ENCODE peak calls at places on chromosomes 5 and 9, in four cellular contexts. I is WTC11, Q is lower lobe of right lung, V is kidney epithelial cell. K is an unnamed sample.

GRCh38 chr9:133762488-133763271 is 24.5 kb upstream of the SARDH start:
- DNase-seq in I (no peak), V (no peak), Q (peak; percentile 35), K (no peak)

GRCh38 chr9:114513050-114513951 is 8.0 kb upstream of the WHRN start:
- DNase-seq in V (no peak), Q (no peak), I (no peak), K (no peak)

GRCh38 chr9:37149646-37150308 is 29.4 kb downstream of the ZCCHC7 start:
- DNase-seq in I (no peak), V (no peak), Q (no peak), K (no peak)

GRCh38 chr5:151703227-151703626 is 16.5 kb upstream of the SPARC start:
- DNase-seq in I (no peak), V (no peak), Q (no peak), K (no peak)

GRCh38 chr5:179699640-179700298 is 1.0 kb downstream of the CANX start:
- DNase-seq in V (no peak), Q (no peak), I (no peak), K (no peak)

GRCh38 chr9:89922099-89922498 is 317.3 kb downstream of the GADD45G start:
- DNase-seq in V (no peak), Q (no peak), I (no peak), K (peak; percentile 36)

GRCh38 chr9:136844766-136845464 is 2.6 kb downstream of the AJM1 start:
- DNase-seq in I (no peak), Q (no peak), V (no peak), K (no peak)

GRCh38 chr5:67268233-67269011 is 71.8 kb upstream of the CD180 start:
- DNase-seq in Q (no peak), V (peak; percentile 74), I (no peak), K (peak; percentile 17)

GRCh38 chr9:136551401-136552116 is 5.7 kb upstream of the NOTCH1 start:
- DNase-seq in V (no peak), I (peak; percentile 76), Q (no peak), K (no peak)

GRCh38 chr9:35664531-35665470 is at the start of gene ARHGEF39:
- DNase-seq in V (no peak), Q (peak; percentile 87), I (peak; percentile 91), K (peak; percentile 91)

GRCh38 chr5:152146566-152146965 is 221.9 kb upstream of the GLRA1 start:
- DNase-seq in V (no peak), Q (no peak), I (no peak), K (no peak)

GRCh38 chr9:2281803-2282185 is 266.6 kb downstream of the SMARCA2 start:
- DNase-seq in Q (no peak), I (no peak), V (no peak), K (no peak)

GRCh38 chr9:132020272-132020671 is 59.4 kb downstream of the MED27 start:
- DNase-seq in V (no peak), Q (no peak), I (no peak), K (no peak)

GRCh38 chr9:79945495-79945894 is 373.7 kb downstream of the TLE4 start:
- DNase-seq in V (no peak), I (no peak), Q (no peak), K (no peak)

GRCh38 chr5:78544531-78545200 is 103.9 kb downstream of the LHFPL2 start:
- DNase-seq in Q (no peak), I (no peak), V (no peak), K (no peak)

GRCh38 chr5:124261133-124261532 is 485.3 kb downstream of the ZNF608 start:
- DNase-seq in I (no peak), Q (no peak), V (no peak), K (no peak)

GRCh38 chr9:6086006-6086655 is 70.7 kb upstream of the RANBP6 start:
- DNase-seq in Q (no peak), V (no peak), I (no peak), K (no peak)

GRCh38 chr9:116789097-116789496 is 102.0 kb downstream of the TRIM32 start:
- DNase-seq in V (no peak), Q (no peak), I (no peak), K (no peak)

GRCh38 chr5:14148890-14149671 is 5.9 kb downstream of the TRIO start:
- DNase-seq in V (no peak), Q (no peak), I (no peak), K (no peak)

GRCh38 chr5:97618721-97619120 is 435.7 kb upstream of the RIOK2 start:
- DNase-seq in V (no peak), Q (no peak), I (no peak), K (no peak)

GRCh38 chr5:115243412-115243811 is 19.3 kb downstream of the PGGT1B start:
- DNase-seq in V (no peak), Q (no peak), I (no peak), K (no peak)

GRCh38 chr9:104028827-104029226 is 65.3 kb upstream of the SMC2 start:
- DNase-seq in V (no peak), I (no peak), Q (no peak), K (no peak)

GRCh38 chr5:11650936-11651335 is 253.3 kb downstream of the CTNND2 start:
- DNase-seq in Q (no peak), V (no peak), I (peak; percentile 22), K (no peak)

GRCh38 chr9:129176786-129177442 is 1.1 kb downstream of the IER5L start:
- DNase-seq in Q (peak; percentile 71), I (peak; percentile 41), V (no peak), K (peak; percentile 65)

GRCh38 chr9:125524522-125524921 is 182.5 kb downstream of the MAPKAP1 start:
- DNase-seq in I (peak; percentile 57), Q (no peak), V (no peak), K (no peak)

GRCh38 chr5:150815010-150815409 is 31.3 kb upstream of the IRGM start:
- DNase-seq in I (no peak), Q (no peak), V (no peak), K (no peak)

GRCh38 chr5:124932791-124933600 is 186.6 kb upstream of the ZNF608 start:
- DNase-seq in Q (no peak), V (no peak), I (no peak), K (no peak)

GRCh38 chr5:173498871-173499470 is 117.5 kb downstream of the BOD1 start:
- DNase-seq in V (no peak), I (no peak), Q (no peak), K (no peak)

GRCh38 chr9:137224850-137225694 is at the start of gene CYSRT1:
- DNase-seq in V (no peak), I (peak; percentile 57), Q (no peak), K (no peak)

GRCh38 chr5:172424111-172424490 is 30.2 kb downstream of the SH3PXD2B start:
- DNase-seq in Q (no peak), I (no peak), V (no peak), K (no peak)

GRCh38 chr9:106784076-106784475 is 78.9 kb upstream of the ZNF462 start:
- DNase-seq in V (no peak), Q (no peak), I (no peak), K (no peak)

GRCh38 chr5:11607944-11608343 is 296.3 kb downstream of the CTNND2 start:
- DNase-seq in Q (no peak), V (no peak), I (no peak), K (no peak)

GRCh38 chr5:178630475-178630930 is 3.7 kb upstream of the CLK4 start:
- DNase-seq in Q (no peak), I (no peak), V (no peak), K (no peak)

GRCh38 chr9:77449177-77450092 is 198.7 kb downstream of the GNA14 start:
- DNase-seq in Q (no peak), I (no peak), V (no peak), K (no peak)

GRCh38 chr5:132422720-132423442 is 53.4 kb downstream of the SLC22A5 start:
- DNase-seq in V (no peak), I (no peak), Q (peak; percentile 78), K (no peak)

GRCh38 chr9:127586537-127586936 is 25.5 kb upstream of the STXBP1 start:
- DNase-seq in V (no peak), I (peak; percentile 86), Q (peak; percentile 81), K (peak; percentile 80)

GRCh38 chr5:164562271-164562856 is 1056.9 kb downstream of the MAT2B start:
- DNase-seq in V (no peak), Q (no peak), I (no peak), K (no peak)

GRCh38 chr9:89395931-89396710 is 77.8 kb downstream of the SECISBP2 start:
- DNase-seq in V (no peak), Q (no peak), I (no peak), K (no peak)

GRCh38 chr5:128782446-128782845 is 182.8 kb upstream of the SLC27A6 start:
- DNase-seq in Q (no peak), V (peak; percentile 32), I (no peak), K (no peak)

GRCh38 chr5:128784726-128785125 is 180.6 kb upstream of the SLC27A6 start:
- DNase-seq in I (no peak), Q (no peak), V (no peak), K (no peak)
- TF ChIP-seq CTCF in I (no peak), Q (no peak), V (no peak), K (no peak)

DNA sequence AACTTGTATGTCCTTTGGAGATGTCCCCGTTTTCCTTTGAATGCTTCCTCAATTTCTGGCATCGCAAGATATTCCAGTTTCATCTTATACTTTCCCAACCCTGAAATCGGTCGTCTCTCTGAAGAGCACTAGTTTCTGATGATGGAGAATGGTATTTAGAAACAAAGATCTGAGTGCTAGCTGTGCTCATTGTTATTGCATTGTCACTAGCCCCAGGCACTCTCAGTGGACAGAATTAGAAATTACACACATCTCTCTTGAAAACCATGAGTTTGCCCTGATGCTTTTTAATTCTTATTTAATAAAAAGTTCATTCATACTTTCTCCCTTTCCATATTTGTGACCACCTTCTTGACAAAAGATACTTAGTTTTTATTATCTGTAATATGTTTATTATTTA is 67.7 kb downstream of the C9orf152 start:
- DNase-seq in Q (no peak), I (no peak), V (no peak), K (no peak)
- TF ChIP-seq CTCF in Q (no peak), I (no peak), V (no peak), K (no peak)

DNA sequence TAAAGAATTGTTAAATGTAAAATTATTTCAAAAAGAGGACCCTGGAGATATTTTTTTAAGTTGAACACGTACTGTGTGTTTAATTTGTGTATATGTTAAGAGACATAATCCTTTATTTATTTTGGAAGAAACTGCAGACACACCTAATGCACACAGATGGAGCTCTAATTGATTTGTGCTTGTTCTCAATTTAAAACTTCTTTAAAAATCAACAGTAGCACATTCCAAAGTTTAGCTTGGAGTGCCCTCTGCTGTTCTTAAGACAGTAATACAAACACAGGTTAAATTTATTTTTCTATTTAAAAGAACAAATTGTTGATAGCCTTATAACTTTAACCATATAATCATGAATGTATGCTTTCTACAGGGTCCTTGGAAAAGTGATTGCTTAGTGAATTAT is 277.6 kb upstream of the ADAMTS16 start:
- DNase-seq in Q (no peak), I (no peak), V (peak; percentile 10), K (no peak)
- TF ChIP-seq CTCF in Q (peak; percentile 44), I (peak; percentile 41), V (peak; percentile 52), K (peak; percentile 81)

GRCh38 chr5:9283473-9283872 is 262.4 kb downstream of the SEMA5A start:
- DNase-seq in I (no peak), V (no peak), Q (no peak), K (no peak)
- TF ChIP-seq CTCF in I (peak; percentile 19), V (no peak), Q (no peak), K (no peak)

K was measured in glutamatergic neuron.